ENCODE peak calls at places on chromosomes 3 and 15, in nine cellular contexts. C is CD4-positive, alpha-beta memory T cell; A is naive thymus-derived CD4-positive, alpha-beta T cell; V is Karpas-422; B is aorta; H is GM23338; T is dorsolateral prefrontal cortex; O is OCI-LY7; P is heart right ventricle. R is an unnamed sample.

GRCh38 chr3:52298147-52299098 is 10.8 kb downstream of the GLYCTK start:
- DNase-seq in A (no peak), B (no peak), V (no peak), O (no peak), P (no peak), C (no peak), T (no peak), H (peak; percentile 59), R (no peak)

GRCh38 chr3:2727566-2728318 is 382.4 kb downstream of the IL5RA start:
- DNase-seq in P (no peak), V (no peak), C (no peak), A (no peak), O (no peak), B (no peak), T (no peak), H (no peak), R (no peak)

GRCh38 chr15:71747128-71748083 is 62.9 kb upstream of the NR2E3 start:
- DNase-seq in H (no peak), V (no peak), C (no peak), T (no peak), A (no peak), P (no peak), B (no peak), O (no peak), R (no peak)

GRCh38 chr15:81331600-81331999 is 7.7 kb upstream of the STARD5 start:
- DNase-seq in H (no peak), T (no peak), P (no peak), O (no peak), A (no peak), V (no peak), C (no peak), B (no peak), R (peak; percentile 36)

GRCh38 chr3:193297421-193297820 is 56.4 kb downstream of the PLAAT1 start:
- DNase-seq in A (no peak), T (no peak), B (no peak), O (no peak), H (no peak), P (no peak), C (no peak), V (no peak), R (no peak)

GRCh38 chr15:98942966-98943584 is 64.5 kb downstream of the PGPEP1L start:
- DNase-seq in H (no peak), O (no peak), T (no peak), V (no peak), P (no peak), B (no peak), C (no peak), A (no peak), R (no peak)

GRCh38 chr3:89320186-89320585 is 212.8 kb downstream of the EPHA3 start:
- DNase-seq in H (no peak), O (no peak), V (no peak), P (no peak), C (no peak), T (no peak), B (no peak), A (no peak), R (no peak)

GRCh38 chr3:111761309-111761795 is 97.7 kb upstream of the PHLDB2 start:
- DNase-seq in T (no peak), P (no peak), A (no peak), B (no peak), O (no peak), V (peak; percentile 72), C (no peak), H (no peak), R (no peak)

GRCh38 chr3:42130007-42130328 is 38.8 kb downstream of the TRAK1 start:
- DNase-seq in H (no peak), B (no peak), A (no peak), V (no peak), T (no peak), P (no peak), O (peak; percentile 22), C (no peak), R (no peak)

DNA sequence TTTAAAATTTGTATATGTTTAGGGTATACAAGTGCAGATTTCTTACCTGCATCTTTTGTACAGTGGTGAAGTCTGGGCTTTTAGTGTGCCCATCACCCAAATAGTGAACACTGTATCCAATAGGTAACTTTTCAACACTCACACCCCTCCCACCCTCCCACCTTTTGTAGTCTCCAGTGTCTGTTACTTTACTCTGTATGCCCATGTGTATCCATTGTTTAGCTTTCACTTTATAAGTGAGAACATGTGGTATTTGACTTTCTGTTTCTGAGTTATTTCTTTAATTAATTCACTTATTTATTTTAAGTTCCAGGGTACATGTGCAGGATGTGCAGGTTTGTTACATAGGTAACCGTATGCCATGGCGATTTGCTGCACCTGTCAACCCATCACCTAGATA is 124.8 kb upstream of the NEO1 start:
- DNase-seq in O (no peak), B (no peak), P (no peak), H (no peak), A (no peak), V (no peak), T (no peak), C (no peak), R (no peak)
- H3K4me3 ChIP-seq in O (no peak overlapping the region), B (no peak overlapping the region), P (no peak overlapping the region), H (no peak overlapping the region), A (no peak overlapping the region), V (no peak overlapping the region), T (no peak overlapping the region), C (no peak overlapping the region), R (no peak overlapping the region)

GRCh38 chr3:27713066-27713400 is 9.1 kb downstream of the EOMES start:
- DNase-seq in O (no peak), B (no peak), C (no peak), H (no peak), T (no peak), P (no peak), A (no peak), V (no peak), R (no peak)

GRCh38 chr3:27712136-27713065 is 9.7 kb downstream of the EOMES start:
- DNase-seq in C (peak; percentile 77), T (peak; percentile 61), P (peak; percentile 72), A (peak; percentile 59), H (peak; percentile 89), V (peak; percentile 86), O (peak; percentile 38), B (peak; percentile 83), R (no peak)

GRCh38 chr3:27714101-27714526 is 8.0 kb downstream of the EOMES start:
- DNase-seq in O (no peak), P (no peak), B (no peak), C (no peak), H (peak; percentile 72), A (no peak), V (no peak), T (no peak), R (no peak)

GRCh38 chr3:27714692-27715453 is 7.2 kb downstream of the EOMES start:
- DNase-seq in A (no peak), H (peak; percentile 80), P (no peak), B (peak; percentile 55), T (no peak), O (no peak), C (no peak), V (peak; percentile 48), R (no peak)

GRCh38 chr3:27713435-27713880 is 8.7 kb downstream of the EOMES start:
- DNase-seq in C (no peak), V (no peak), H (peak; percentile 67), A (no peak), O (no peak), B (no peak), T (no peak), P (no peak), R (no peak)
- H3K4me3 ChIP-seq in C (peak overlapping the region; percentile 83), V (no peak overlapping the region), H (peak overlapping the region; percentile 68), A (peak overlapping the region; percentile 77), O (no peak overlapping the region), B (peak overlapping the region; percentile 77), T (peak overlapping the region; percentile 53), P (peak overlapping the region; percentile 43), R (peak overlapping the region; percentile 77)

GRCh38 chr15:100880897-100881242 is 1.2 kb downstream of the ALDH1A3 start:
- DNase-seq in B (no peak), A (no peak), O (no peak), C (no peak), T (no peak), H (no peak), V (no peak), P (no peak), R (no peak)
- H3K4me3 ChIP-seq in B (no peak overlapping the region), A (no peak overlapping the region), O (no peak overlapping the region), C (no peak overlapping the region), T (no peak overlapping the region), H (peak overlapping the region; percentile 76), V (no peak overlapping the region), P (no peak overlapping the region), R (no peak overlapping the region)

GRCh38 chr3:149481491-149481890 is 7.0 kb downstream of the TM4SF4 start:
- DNase-seq in P (no peak), C (no peak), V (no peak), B (no peak), T (no peak), H (no peak), A (no peak), O (no peak), R (no peak)

GRCh38 chr3:149480326-149481017 is 6.0 kb downstream of the TM4SF4 start:
- DNase-seq in V (peak; percentile 83), H (peak; percentile 88), P (peak; percentile 88), T (peak; percentile 33), B (peak; percentile 87), O (peak; percentile 38), A (no peak), C (no peak), R (peak; percentile 83)

GRCh38 chr3:149476135-149476684 is 1.7 kb downstream of the TM4SF4 start:
- DNase-seq in H (no peak), C (no peak), T (no peak), A (no peak), B (no peak), O (no peak), P (no peak), V (no peak), R (no peak)

GRCh38 chr3:149475451-149476060 is 1.1 kb downstream of the TM4SF4 start:
- DNase-seq in A (no peak), T (no peak), C (no peak), H (no peak), B (no peak), O (no peak), P (no peak), V (no peak), R (no peak)

DNA sequence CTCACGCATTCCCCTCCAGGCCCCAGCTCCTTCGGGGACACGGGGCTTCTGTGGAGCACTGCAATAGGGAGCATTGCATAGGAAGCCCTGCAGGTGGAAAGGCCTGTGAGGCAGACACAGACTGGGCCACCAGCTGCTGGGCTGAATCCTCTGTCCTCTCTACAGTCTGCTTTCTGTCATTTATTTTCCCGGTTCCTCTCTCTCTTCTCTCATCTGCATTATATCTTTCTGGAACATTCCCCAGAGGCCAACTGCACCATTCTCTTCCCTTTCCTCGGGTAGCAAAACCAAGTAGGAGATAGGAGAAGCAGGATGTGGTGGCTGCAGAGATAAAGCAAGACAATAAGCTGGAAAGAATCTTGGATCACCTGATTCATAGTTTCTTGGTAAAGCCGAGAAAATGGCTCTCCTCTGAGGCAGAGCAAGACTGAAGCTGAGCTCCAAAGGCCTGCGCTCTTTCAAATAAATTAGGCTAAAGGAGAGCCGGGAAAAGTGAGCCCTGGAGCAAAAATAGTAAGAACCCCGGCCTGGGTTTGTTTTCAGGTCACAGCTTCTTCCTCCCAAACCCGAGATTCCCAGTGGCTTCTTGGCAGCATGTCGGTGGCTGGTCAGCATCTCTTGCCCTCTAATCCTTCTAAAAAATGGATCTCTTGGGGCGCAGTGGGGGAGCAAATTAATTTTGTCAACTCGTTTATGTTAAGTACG is 5.3 kb downstream of the TM4SF4 start:
- DNase-seq in H (peak; percentile 9), V (no peak), B (no peak), P (no peak), C (no peak), A (no peak), O (no peak), T (no peak), R (no peak)
- H3K4me3 ChIP-seq in H (no peak overlapping the region), V (no peak overlapping the region), B (no peak overlapping the region), P (no peak overlapping the region), C (no peak overlapping the region), A (no peak overlapping the region), O (no peak overlapping the region), T (no peak overlapping the region), R (no peak overlapping the region)